ENCODE peak calls at places on chromosomes 12 and 14, in five cellular contexts. W, P, R, B and L are unnamed samples.

GRCh38 chr14:75132374-75133086 is 5.7 kb upstream of the NEK9 start:
- DNase-seq in W (peak), P (no peak), R (peak), B (no peak), L (peak)

GRCh38 chr12:106369624-106370346 is 12.2 kb downstream of the POLR3B start:
- DNase-seq in W (peak), P (no peak), R (peak), B (no peak), L (peak)

GRCh38 chr14:91257328-91258020 is 13.0 kb upstream of the GPR68 start:
- DNase-seq in W (no peak), P (no peak), R (no peak), B (no peak), L (no peak)

GRCh38 chr12:43288666-43289065 is 263.3 kb downstream of the ADAMTS20 start:
- DNase-seq in W (no peak), P (no peak), R (no peak), B (no peak), L (no peak)

GRCh38 chr12:52006726-52007157 is at the start of gene TAMALIN:
- DNase-seq in W (no peak), P (no peak), R (no peak), B (peak), L (peak)

GRCh38 chr12:75774309-75775052 is 257.1 kb downstream of the PHLDA1 start:
- DNase-seq in W (peak), P (no peak), R (no peak), B (no peak), L (peak)

GRCh38 chr12:57813111-57813970 is 5.2 kb downstream of the AVIL start:
- DNase-seq in W (no peak), P (no peak), R (no peak), B (no peak), L (no peak)

GRCh38 chr14:77107228-77107627 is 9.2 kb downstream of the CIPC start:
- DNase-seq in W (no peak), P (no peak), R (no peak), B (no peak), L (peak)

GRCh38 chr12:7017870-7018349 is 366 bp downstream of the LPCAT3 start:
- DNase-seq in W (no peak), P (no peak), R (peak), B (no peak), L (peak)

GRCh38 chr14:50218501-50218900 is 12.9 kb downstream of the SOS2 start:
- DNase-seq in W (no peak), P (no peak), R (no peak), B (no peak), L (no peak)

GRCh38 chr14:57866199-57866755 is 385 bp upstream of the SLC35F4 start:
- DNase-seq in W (no peak), P (no peak), R (no peak), B (no peak), L (no peak)

GRCh38 chr12:27952510-27952909 is 20.0 kb downstream of the PTHLH start:
- DNase-seq in W (no peak), P (no peak), R (no peak), B (no peak), L (no peak)

GRCh38 chr14:105398726-105399440 is 545 bp downstream of the TEX22 start:
- DNase-seq in W (no peak), P (no peak), R (no peak), B (no peak), L (no peak)

GRCh38 chr12:28023156-28023887 is 50.8 kb upstream of the PTHLH start:
- DNase-seq in W (peak), P (no peak), R (peak), B (no peak), L (peak)

GRCh38 chr12:96487214-96487613 is 2.2 kb upstream of the CFAP54 start:
- DNase-seq in W (no peak), P (no peak), R (peak), B (no peak), L (peak)

GRCh38 chr14:79254069-79254775 is 957.1 kb downstream of the DIO2 start:
- DNase-seq in W (peak), P (no peak), R (no peak), B (no peak), L (peak)

GRCh38 chr14:69713127-69713800 is 53.7 kb upstream of the SRSF5 start:
- DNase-seq in W (no peak), P (no peak), R (peak), B (no peak), L (no peak)

GRCh38 chr14:77011226-77011762 is 17.2 kb downstream of the IRF2BPL start:
- DNase-seq in W (no peak), P (no peak), R (no peak), B (no peak), L (no peak)

GRCh38 chr12:51985136-51985835 is 21.5 kb upstream of the TAMALIN start:
- DNase-seq in W (no peak), P (no peak), R (no peak), B (no peak), L (no peak)

GRCh38 chr12:121766290-121767039 is 27.0 kb downstream of the RHOF start:
- DNase-seq in W (no peak), P (no peak), R (no peak), B (no peak), L (no peak)

GRCh38 chr14:31265701-31266398 is 58.3 kb upstream of the HECTD1 start:
- DNase-seq in W (no peak), P (no peak), R (peak), B (no peak), L (no peak)

GRCh38 chr14:35229495-35230089 is 62.6 kb upstream of the PSMA6 start:
- DNase-seq in W (no peak), P (no peak), R (peak), B (no peak), L (peak)

GRCh38 chr12:20602671-20603402 is 92.3 kb upstream of the SLCO1C1 start:
- DNase-seq in W (peak), P (no peak), R (no peak), B (no peak), L (peak)

GRCh38 chr14:24339284-24340151 is at the start of gene RIPK3:
- DNase-seq in W (no peak), P (no peak), R (peak), B (peak), L (no peak)

GRCh38 chr12:120642806-120643205 is 2.4 kb downstream of the CABP1 start:
- DNase-seq in W (no peak), P (no peak), R (peak), B (no peak), L (no peak)

GRCh38 chr12:75389061-75389460 is 1.8 kb upstream of the GLIPR1L2 start:
- DNase-seq in W (no peak), P (no peak), R (peak), B (no peak), L (peak)

GRCh38 chr14:95533391-95533821 is 1.4 kb upstream of the GLRX5 start:
- DNase-seq in W (no peak), P (no peak), R (peak), B (no peak), L (peak)

GRCh38 chr14:61544448-61545202 is 150.7 kb upstream of the HIF1A start:
- DNase-seq in W (no peak), P (no peak), R (no peak), B (no peak), L (no peak)

GRCh38 chr12:46915082-46915481 is 89.3 kb upstream of the SLC38A4 start:
- DNase-seq in W (peak), P (no peak), R (peak), B (peak), L (peak)

GRCh38 chr12:7989827-7990491 is 42.6 kb upstream of the FOXJ2 start:
- DNase-seq in W (no peak), P (peak), R (no peak), B (peak), L (no peak)

GRCh38 chr12:103387385-103387784 is 108.4 kb downstream of the C12orf42 start:
- DNase-seq in W (no peak), P (no peak), R (no peak), B (no peak), L (no peak)

GRCh38 chr14:65483647-65484046 is 71.1 kb downstream of the FUT8 start:
- DNase-seq in W (no peak), P (no peak), R (peak), B (no peak), L (no peak)

GRCh38 chr14:51539571-51540037 is 112.1 kb upstream of the FRMD6 start:
- DNase-seq in W (peak), P (no peak), R (peak), B (no peak), L (peak)

GRCh38 chr14:21107360-21107781 is 6.5 kb downstream of the TMEM253 start:
- DNase-seq in W (no peak), P (no peak), R (peak), B (no peak), L (no peak)

GRCh38 chr14:92099802-92100201 is 6.6 kb downstream of the ATXN3 start:
- DNase-seq in W (no peak), P (no peak), R (no peak), B (no peak), L (no peak)

GRCh38 chr14:96940009-96940408 is 142.8 kb downstream of the VRK1 start:
- DNase-seq in W (no peak), P (no peak), R (peak), B (no peak), L (no peak)

GRCh38 chr14:91366749-91367148 is 50.9 kb downstream of the CCDC88C start:
- DNase-seq in W (no peak), P (no peak), R (no peak), B (no peak), L (no peak)

GRCh38 chr12:32836710-32837109 is 59.9 kb downstream of the PKP2 start:
- DNase-seq in W (no peak), P (no peak), R (peak), B (no peak), L (no peak)

GRCh38 chr14:102182190-102182589 is 42.5 kb downstream of the WDR20 start:
- DNase-seq in W (peak), P (no peak), R (peak), B (no peak), L (peak)

GRCh38 chr14:99795046-99795445 is 1.8 kb downstream of the EML1 start:
- DNase-seq in W (no peak), P (no peak), R (no peak), B (no peak), L (no peak)
- H3K4me3 ChIP-seq in W (peak), P (no peak), R (no peak), B (no peak), L (no peak)

GRCh38 chr12:16613199-16613598 is 7.2 kb upstream of the LMO3 start:
- DNase-seq in W (no peak), P (no peak), R (no peak), B (no peak), L (no peak)

GRCh38 chr12:16611146-16611545 is 5.2 kb upstream of the LMO3 start:
- DNase-seq in W (no peak), P (no peak), R (no peak), B (no peak), L (no peak)

GRCh38 chr12:16610743-16611142 is 4.8 kb upstream of the LMO3 start:
- DNase-seq in W (no peak), P (no peak), R (no peak), B (no peak), L (no peak)

GRCh38 chr12:16610006-16610520 is 4.1 kb upstream of the LMO3 start:
- DNase-seq in W (no peak), P (no peak), R (no peak), B (no peak), L (no peak)

GRCh38 chr12:16612647-16613046 is 6.7 kb upstream of the LMO3 start:
- DNase-seq in W (no peak), P (no peak), R (peak), B (no peak), L (no peak)
- H3K4me3 ChIP-seq in W (no peak), P (peak), R (no peak), B (no peak), L (peak)

GRCh38 chr12:114920828-114921579 is 237.0 kb upstream of the TBX3 start:
- DNase-seq in W (no peak), P (no peak), R (no peak), B (no peak), L (peak)
- H3K4me3 ChIP-seq in W (no peak), P (no peak), R (no peak), B (no peak), L (no peak)

DNA sequence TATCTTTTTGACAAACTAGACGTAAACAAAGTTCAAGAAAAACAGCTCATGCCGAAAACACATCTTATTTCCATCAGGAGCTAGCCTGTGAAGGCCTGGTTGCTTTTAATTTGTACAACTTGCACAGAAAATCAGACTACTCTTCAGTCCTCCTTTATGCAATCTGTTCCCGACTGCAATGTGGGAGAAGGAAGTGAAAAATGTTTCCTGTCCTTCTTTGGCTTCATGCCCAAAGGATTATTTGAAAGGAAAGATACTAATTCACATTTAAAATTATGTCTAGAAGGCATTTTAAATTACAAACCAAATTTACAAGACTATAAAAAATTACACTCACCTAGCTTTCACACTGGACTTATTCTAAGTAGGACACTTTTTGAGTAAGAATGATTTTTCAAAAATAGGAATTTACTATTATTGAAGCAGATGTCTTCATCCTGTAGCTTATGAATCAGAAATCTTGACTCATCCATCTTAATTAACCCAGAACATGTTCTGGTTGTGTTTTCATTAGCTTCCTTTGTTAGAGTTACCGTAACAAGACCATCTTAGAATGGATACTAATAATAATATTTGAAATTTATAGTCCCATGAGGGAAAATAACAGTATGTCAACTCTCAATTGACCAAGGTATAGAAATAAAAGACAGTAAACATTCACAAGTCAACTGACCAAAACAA is 272.6 kb downstream of the PRKD1 start:
- DNase-seq in W (no peak), P (no peak), R (peak), B (no peak), L (peak)
- H3K4me3 ChIP-seq in W (no peak), P (no peak), R (no peak), B (no peak), L (peak)

GRCh38 chr12:54139030-54139429 is 49.8 kb downstream of the SMUG1 start:
- DNase-seq in W (no peak), P (no peak), R (no peak), B (no peak), L (no peak)

GRCh38 chr12:54143233-54143986 is 45.4 kb downstream of the SMUG1 start:
- DNase-seq in W (no peak), P (no peak), R (no peak), B (no peak), L (no peak)

GRCh38 chr12:54140958-54141388 is 47.8 kb downstream of the SMUG1 start:
- DNase-seq in W (no peak), P (no peak), R (no peak), B (peak), L (peak)

GRCh38 chr12:54144738-54145137 is 44.0 kb downstream of the SMUG1 start:
- DNase-seq in W (no peak), P (no peak), R (no peak), B (no peak), L (no peak)

GRCh38 chr12:54141534-54142475 is 47.0 kb downstream of the SMUG1 start:
- DNase-seq in W (no peak), P (no peak), R (no peak), B (no peak), L (peak)
- H3K4me3 ChIP-seq in W (no peak), P (peak), R (no peak), B (no peak), L (peak)

GRCh38 chr12:12993367-12993766 is 6.7 kb downstream of the HEBP1 start:
- DNase-seq in W (no peak), P (no peak), R (no peak), B (no peak), L (no peak)

GRCh38 chr12:12990700-12991468 is 9.2 kb downstream of the HEBP1 start:
- DNase-seq in W (no peak), P (no peak), R (no peak), B (no peak), L (no peak)

GRCh38 chr12:12995088-12995487 is 5.0 kb downstream of the HEBP1 start:
- DNase-seq in W (no peak), P (no peak), R (no peak), B (no peak), L (no peak)

GRCh38 chr12:12996235-12996634 is 3.8 kb downstream of the HEBP1 start:
- DNase-seq in W (no peak), P (no peak), R (no peak), B (no peak), L (no peak)

DNA sequence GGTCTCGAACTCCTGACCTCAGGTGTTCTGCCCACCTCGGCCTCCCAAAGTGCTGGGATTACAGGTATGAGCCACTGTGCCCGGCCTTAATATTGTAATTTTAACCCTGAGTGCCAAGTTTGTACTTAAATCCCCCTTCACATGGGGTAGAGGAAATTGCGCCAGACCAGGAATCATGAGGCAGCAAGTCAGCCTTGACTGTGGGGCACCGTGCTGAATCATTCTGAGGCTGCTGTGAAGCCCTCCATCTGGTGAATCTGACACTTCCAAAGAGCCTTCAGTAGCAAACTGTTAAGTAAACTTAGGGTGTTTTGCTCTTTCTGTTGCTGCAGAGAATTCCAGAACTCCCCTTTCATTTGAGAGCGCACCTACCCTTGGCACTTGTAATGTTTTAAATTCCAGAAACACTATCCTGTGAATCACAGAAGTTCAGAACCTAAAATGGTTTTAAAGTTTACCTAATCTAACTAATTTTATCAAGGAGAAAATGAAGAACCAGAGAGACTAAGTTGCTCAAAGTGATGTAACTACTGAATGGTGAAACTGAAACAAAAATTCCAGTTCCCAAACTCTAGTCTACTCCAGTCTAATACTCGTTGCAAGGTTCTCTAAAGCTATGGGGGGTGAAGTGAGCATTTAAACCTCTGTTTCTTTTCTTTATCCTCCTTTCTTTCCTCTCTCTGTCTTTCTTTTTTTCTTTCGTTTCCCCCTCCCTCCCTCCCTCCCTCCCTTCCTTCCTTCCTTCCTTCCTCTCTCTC is 7.5 kb downstream of the HEBP1 start:
- DNase-seq in W (peak), P (no peak), R (peak), B (peak), L (peak)
- H3K4me3 ChIP-seq in W (peak), P (peak), R (no peak), B (no peak), L (peak)

DNA sequence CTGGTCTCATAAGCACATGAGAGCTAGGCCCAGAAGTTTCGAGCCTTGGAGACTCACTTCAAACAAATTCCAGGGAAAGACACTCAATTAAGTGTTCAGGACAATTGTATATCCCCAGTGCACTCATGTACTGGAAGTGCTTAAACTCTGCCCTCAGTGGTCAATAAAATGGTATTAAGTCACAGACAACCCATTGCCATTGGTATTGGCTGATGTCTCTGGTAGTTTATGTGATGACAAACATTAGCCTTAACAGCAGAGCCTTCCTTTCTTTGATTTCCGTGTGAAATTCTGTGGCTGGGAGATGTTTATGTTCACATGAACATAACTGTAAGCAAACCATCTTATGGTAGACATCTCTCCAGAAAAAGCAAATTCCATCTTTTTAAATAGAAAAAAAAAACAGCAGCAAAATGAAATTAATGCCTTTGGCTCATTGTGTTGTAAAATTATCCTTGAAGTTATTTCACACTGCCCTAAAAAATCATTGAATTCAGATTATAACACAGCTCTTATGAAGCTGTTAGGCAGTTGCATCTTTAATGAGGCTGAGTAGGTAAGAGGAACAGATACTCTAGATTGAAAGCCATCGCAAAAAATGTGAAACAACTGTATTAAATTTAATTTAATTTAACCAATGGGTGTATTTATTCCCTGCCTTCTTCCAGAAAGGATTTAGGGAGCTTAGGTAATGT is 216.2 kb upstream of the PLEKHG7 start:
- DNase-seq in W (no peak), P (no peak), R (no peak), B (no peak), L (no peak)
- H3K4me3 ChIP-seq in W (no peak), P (no peak), R (no peak), B (no peak), L (no peak)

GRCh38 chr12:128266559-128267245 is at the start of gene TMEM132C:
- DNase-seq in W (no peak), P (no peak), R (no peak), B (no peak), L (no peak)

GRCh38 chr12:128267246-128267622 is 264 bp downstream of the TMEM132C start:
- DNase-seq in W (no peak), P (no peak), R (no peak), B (no peak), L (no peak)

GRCh38 chr12:128267651-128268347 is 829 bp downstream of the TMEM132C start:
- DNase-seq in W (no peak), P (no peak), R (no peak), B (no peak), L (no peak)

GRCh38 chr12:128265566-128265965 is 1.4 kb upstream of the TMEM132C start:
- DNase-seq in W (no peak), P (no peak), R (no peak), B (no peak), L (no peak)

DNA sequence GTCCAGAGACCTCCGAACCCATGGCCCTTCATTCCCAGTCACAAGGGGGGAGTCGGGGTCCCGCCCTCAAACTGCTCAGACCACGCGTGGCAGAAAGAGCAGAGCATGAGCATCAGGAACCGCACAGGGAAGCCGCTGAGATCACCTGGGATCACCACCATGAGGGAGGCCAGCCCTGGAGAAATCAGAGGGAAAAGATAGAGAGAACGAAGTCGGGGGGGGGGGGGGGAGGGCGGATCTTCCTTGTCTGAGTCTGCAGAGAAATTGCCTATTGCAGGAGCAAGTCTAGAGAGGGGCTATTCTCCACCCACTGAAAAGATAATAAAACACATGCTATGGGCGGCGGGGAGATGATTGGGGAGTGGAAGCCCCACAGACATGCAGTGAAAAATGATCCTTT is 884 bp upstream of the TMEM132C start:
- DNase-seq in W (no peak), P (no peak), R (no peak), B (no peak), L (no peak)
- H3K4me3 ChIP-seq in W (no peak), P (no peak), R (no peak), B (no peak), L (no peak)